ENCODE peak calls at places on chromosomes 6 and 20, in seven cellular contexts. One of them, this sample, is unnamed.

GRCh38 chr6:44475779-44476434 is 88.4 kb downstream of the CDC5L start:
- DNase-seq in MG63: peak; percentile 91
- DNase-seq in adrenal gland: peak; percentile 81
- DNase-seq in renal cortical epithelial cell: peak; percentile 64
- DNase-seq in NCI-H345: peak; percentile 70
- DNase-seq in uterus: peak; percentile 77
- DNase-seq in activated naive CD8-positive, alpha-beta T cell treated with anti-CD3 and anti-CD28 coated beads, Interleukin-2, amount 50 U/mL, for 24 hours: peak; percentile 77
- DNase-seq in this sample: peak; percentile 75

GRCh38 chr6:30075987-30076311 is 380 bp upstream of the RNF39 start:
- DNase-seq in MG63: no peak
- DNase-seq in NCI-H345: no peak
- DNase-seq in renal cortical epithelial cell: peak; percentile 41
- DNase-seq in adrenal gland: no peak
- DNase-seq in activated naive CD8-positive, alpha-beta T cell treated with anti-CD3 and anti-CD28 coated beads, Interleukin-2, amount 50 U/mL, for 24 hours: no peak
- DNase-seq in uterus: no peak
- DNase-seq in this sample: peak; percentile 9

GRCh38 chr6:163513570-163514166 is 99.2 kb downstream of the QKI start:
- DNase-seq in renal cortical epithelial cell: no peak
- DNase-seq in activated naive CD8-positive, alpha-beta T cell treated with anti-CD3 and anti-CD28 coated beads, Interleukin-2, amount 50 U/mL, for 24 hours: no peak
- DNase-seq in adrenal gland: no peak
- DNase-seq in NCI-H345: no peak
- DNase-seq in uterus: no peak
- DNase-seq in MG63: no peak
- DNase-seq in this sample: no peak

GRCh38 chr6:3457710-3458605 is 1.1 kb upstream of the SLC22A23 start:
- DNase-seq in renal cortical epithelial cell: peak; percentile 15
- DNase-seq in NCI-H345: peak; percentile 32
- DNase-seq in activated naive CD8-positive, alpha-beta T cell treated with anti-CD3 and anti-CD28 coated beads, Interleukin-2, amount 50 U/mL, for 24 hours: peak; percentile 5
- DNase-seq in uterus: peak; percentile 22
- DNase-seq in MG63: no peak
- DNase-seq in adrenal gland: peak; percentile 31
- DNase-seq in this sample: peak; percentile 33

GRCh38 chr6:137722749-137723272 is 144.2 kb upstream of the TNFAIP3 start:
- DNase-seq in activated naive CD8-positive, alpha-beta T cell treated with anti-CD3 and anti-CD28 coated beads, Interleukin-2, amount 50 U/mL, for 24 hours: no peak
- DNase-seq in NCI-H345: no peak
- DNase-seq in renal cortical epithelial cell: no peak
- DNase-seq in uterus: no peak
- DNase-seq in MG63: no peak
- DNase-seq in adrenal gland: no peak
- DNase-seq in this sample: no peak

GRCh38 chr6:137588472-137588871 is 94.3 kb upstream of the OLIG3 start:
- DNase-seq in MG63: no peak
- DNase-seq in renal cortical epithelial cell: no peak
- DNase-seq in activated naive CD8-positive, alpha-beta T cell treated with anti-CD3 and anti-CD28 coated beads, Interleukin-2, amount 50 U/mL, for 24 hours: no peak
- DNase-seq in adrenal gland: no peak
- DNase-seq in uterus: no peak
- DNase-seq in NCI-H345: no peak
- DNase-seq in this sample: no peak

GRCh38 chr20:21513881-21514540 is at the start of gene NKX2-2:
- DNase-seq in renal cortical epithelial cell: no peak
- DNase-seq in activated naive CD8-positive, alpha-beta T cell treated with anti-CD3 and anti-CD28 coated beads, Interleukin-2, amount 50 U/mL, for 24 hours: peak; percentile 5
- DNase-seq in uterus: no peak
- DNase-seq in NCI-H345: peak; percentile 33
- DNase-seq in MG63: peak; percentile 64
- DNase-seq in adrenal gland: no peak
- DNase-seq in this sample: no peak

GRCh38 chr6:169971951-169972651 is 220.7 kb downstream of the ERMARD start:
- DNase-seq in renal cortical epithelial cell: no peak
- DNase-seq in uterus: no peak
- DNase-seq in adrenal gland: no peak
- DNase-seq in NCI-H345: no peak
- DNase-seq in MG63: no peak
- DNase-seq in activated naive CD8-positive, alpha-beta T cell treated with anti-CD3 and anti-CD28 coated beads, Interleukin-2, amount 50 U/mL, for 24 hours: no peak
- DNase-seq in this sample: no peak

GRCh38 chr20:20969701-20970100 is 136.5 kb downstream of the LINC00237 start:
- DNase-seq in adrenal gland: no peak
- DNase-seq in activated naive CD8-positive, alpha-beta T cell treated with anti-CD3 and anti-CD28 coated beads, Interleukin-2, amount 50 U/mL, for 24 hours: no peak
- DNase-seq in NCI-H345: no peak
- DNase-seq in MG63: no peak
- DNase-seq in uterus: no peak
- DNase-seq in renal cortical epithelial cell: no peak
- DNase-seq in this sample: no peak

GRCh38 chr20:48795058-48795457 is 32.7 kb downstream of the PREX1 start:
- DNase-seq in renal cortical epithelial cell: no peak
- DNase-seq in activated naive CD8-positive, alpha-beta T cell treated with anti-CD3 and anti-CD28 coated beads, Interleukin-2, amount 50 U/mL, for 24 hours: no peak
- DNase-seq in uterus: no peak
- DNase-seq in MG63: no peak
- DNase-seq in NCI-H345: no peak
- DNase-seq in adrenal gland: no peak
- DNase-seq in this sample: no peak

GRCh38 chr6:137269347-137269746 is 50.2 kb upstream of the IFNGR1 start:
- DNase-seq in activated naive CD8-positive, alpha-beta T cell treated with anti-CD3 and anti-CD28 coated beads, Interleukin-2, amount 50 U/mL, for 24 hours: no peak
- DNase-seq in MG63: no peak
- DNase-seq in renal cortical epithelial cell: no peak
- DNase-seq in NCI-H345: no peak
- DNase-seq in uterus: no peak
- DNase-seq in adrenal gland: no peak
- DNase-seq in this sample: no peak

GRCh38 chr6:161353208-161353613 is 79.3 kb upstream of the AGPAT4 start:
- DNase-seq in uterus: no peak
- DNase-seq in adrenal gland: no peak
- DNase-seq in MG63: no peak
- DNase-seq in renal cortical epithelial cell: peak; percentile 14
- DNase-seq in activated naive CD8-positive, alpha-beta T cell treated with anti-CD3 and anti-CD28 coated beads, Interleukin-2, amount 50 U/mL, for 24 hours: no peak
- DNase-seq in NCI-H345: peak; percentile 59
- DNase-seq in this sample: no peak

GRCh38 chr6:130885392-130886192 is 58.4 kb downstream of the SMLR1 start:
- DNase-seq in MG63: peak; percentile 38
- DNase-seq in renal cortical epithelial cell: peak; percentile 76
- DNase-seq in NCI-H345: peak; percentile 72
- DNase-seq in adrenal gland: peak; percentile 78
- DNase-seq in uterus: peak; percentile 58
- DNase-seq in activated naive CD8-positive, alpha-beta T cell treated with anti-CD3 and anti-CD28 coated beads, Interleukin-2, amount 50 U/mL, for 24 hours: peak; percentile 70
- DNase-seq in this sample: peak; percentile 85

GRCh38 chr20:1171461-1172093 is 13.2 kb downstream of the TMEM74B start:
- DNase-seq in adrenal gland: peak; percentile 40
- DNase-seq in uterus: no peak
- DNase-seq in NCI-H345: no peak
- DNase-seq in activated naive CD8-positive, alpha-beta T cell treated with anti-CD3 and anti-CD28 coated beads, Interleukin-2, amount 50 U/mL, for 24 hours: peak; percentile 14
- DNase-seq in MG63: no peak
- DNase-seq in renal cortical epithelial cell: peak; percentile 12
- DNase-seq in this sample: peak; percentile 43

GRCh38 chr20:11216451-11217314 is 542.9 kb upstream of the JAG1 start:
- DNase-seq in MG63: peak; percentile 67
- DNase-seq in uterus: no peak
- DNase-seq in activated naive CD8-positive, alpha-beta T cell treated with anti-CD3 and anti-CD28 coated beads, Interleukin-2, amount 50 U/mL, for 24 hours: no peak
- DNase-seq in renal cortical epithelial cell: peak; percentile 45
- DNase-seq in adrenal gland: no peak
- DNase-seq in NCI-H345: no peak
- DNase-seq in this sample: no peak

GRCh38 chr6:149046822-149047246 is 270.7 kb upstream of the TAB2 start:
- DNase-seq in NCI-H345: no peak
- DNase-seq in MG63: no peak
- DNase-seq in uterus: no peak
- DNase-seq in renal cortical epithelial cell: peak; percentile 74
- DNase-seq in activated naive CD8-positive, alpha-beta T cell treated with anti-CD3 and anti-CD28 coated beads, Interleukin-2, amount 50 U/mL, for 24 hours: no peak
- DNase-seq in adrenal gland: no peak
- DNase-seq in this sample: peak; percentile 65

GRCh38 chr20:14259691-14260090 is 77.7 kb downstream of the FLRT3 start:
- DNase-seq in NCI-H345: no peak
- DNase-seq in uterus: no peak
- DNase-seq in renal cortical epithelial cell: no peak
- DNase-seq in MG63: no peak
- DNase-seq in adrenal gland: no peak
- DNase-seq in activated naive CD8-positive, alpha-beta T cell treated with anti-CD3 and anti-CD28 coated beads, Interleukin-2, amount 50 U/mL, for 24 hours: no peak
- DNase-seq in this sample: no peak

GRCh38 chr20:34525709-34526416 is 9.6 kb downstream of the DYNLRB1 start:
- DNase-seq in MG63: peak; percentile 100
- DNase-seq in NCI-H345: peak; percentile 21
- DNase-seq in adrenal gland: peak; percentile 83
- DNase-seq in renal cortical epithelial cell: peak; percentile 100
- DNase-seq in activated naive CD8-positive, alpha-beta T cell treated with anti-CD3 and anti-CD28 coated beads, Interleukin-2, amount 50 U/mL, for 24 hours: no peak
- DNase-seq in uterus: peak; percentile 79
- DNase-seq in this sample: no peak

GRCh38 chr6:15864708-15865062 is 201.9 kb upstream of the DTNBP1 start:
- DNase-seq in MG63: no peak
- DNase-seq in uterus: no peak
- DNase-seq in renal cortical epithelial cell: no peak
- DNase-seq in adrenal gland: no peak
- DNase-seq in NCI-H345: no peak
- DNase-seq in activated naive CD8-positive, alpha-beta T cell treated with anti-CD3 and anti-CD28 coated beads, Interleukin-2, amount 50 U/mL, for 24 hours: no peak
- DNase-seq in this sample: no peak

GRCh38 chr6:21634582-21634981 is 41.0 kb downstream of the SOX4 start:
- DNase-seq in MG63: peak; percentile 55
- DNase-seq in uterus: no peak
- DNase-seq in adrenal gland: no peak
- DNase-seq in activated naive CD8-positive, alpha-beta T cell treated with anti-CD3 and anti-CD28 coated beads, Interleukin-2, amount 50 U/mL, for 24 hours: no peak
- DNase-seq in NCI-H345: no peak
- DNase-seq in renal cortical epithelial cell: peak; percentile 92
- DNase-seq in this sample: no peak

GRCh38 chr6:113500221-113500620 is 356.9 kb upstream of the MARCKS start:
- DNase-seq in adrenal gland: no peak
- DNase-seq in NCI-H345: no peak
- DNase-seq in renal cortical epithelial cell: no peak
- DNase-seq in activated naive CD8-positive, alpha-beta T cell treated with anti-CD3 and anti-CD28 coated beads, Interleukin-2, amount 50 U/mL, for 24 hours: no peak
- DNase-seq in uterus: no peak
- DNase-seq in MG63: no peak
- DNase-seq in this sample: no peak

GRCh38 chr20:58471161-58471834 is 43.9 kb downstream of the APCDD1L start:
- DNase-seq in MG63: no peak
- DNase-seq in activated naive CD8-positive, alpha-beta T cell treated with anti-CD3 and anti-CD28 coated beads, Interleukin-2, amount 50 U/mL, for 24 hours: no peak
- DNase-seq in uterus: peak; percentile 81
- DNase-seq in adrenal gland: no peak
- DNase-seq in NCI-H345: no peak
- DNase-seq in renal cortical epithelial cell: no peak
- DNase-seq in this sample: no peak

GRCh38 chr6:70413829-70414494 is 654 bp downstream of the FAM135A start:
- DNase-seq in activated naive CD8-positive, alpha-beta T cell treated with anti-CD3 and anti-CD28 coated beads, Interleukin-2, amount 50 U/mL, for 24 hours: no peak
- DNase-seq in uterus: peak; percentile 27
- DNase-seq in renal cortical epithelial cell: no peak
- DNase-seq in NCI-H345: peak; percentile 27
- DNase-seq in adrenal gland: no peak
- DNase-seq in MG63: no peak
- DNase-seq in this sample: peak; percentile 37

GRCh38 chr6:73078908-73079610 is 146.2 kb downstream of the KHDC1L start:
- DNase-seq in adrenal gland: no peak
- DNase-seq in MG63: no peak
- DNase-seq in NCI-H345: no peak
- DNase-seq in uterus: no peak
- DNase-seq in activated naive CD8-positive, alpha-beta T cell treated with anti-CD3 and anti-CD28 coated beads, Interleukin-2, amount 50 U/mL, for 24 hours: no peak
- DNase-seq in renal cortical epithelial cell: peak; percentile 2
- DNase-seq in this sample: no peak

GRCh38 chr6:34934516-34934915 is 45.5 kb downstream of the ANKS1A start:
- DNase-seq in NCI-H345: no peak
- DNase-seq in adrenal gland: peak; percentile 65
- DNase-seq in uterus: peak; percentile 84
- DNase-seq in renal cortical epithelial cell: peak; percentile 37
- DNase-seq in MG63: peak; percentile 62
- DNase-seq in activated naive CD8-positive, alpha-beta T cell treated with anti-CD3 and anti-CD28 coated beads, Interleukin-2, amount 50 U/mL, for 24 hours: no peak
- DNase-seq in this sample: no peak

GRCh38 chr20:62305149-62305764 is 2.5 kb downstream of the ADRM1 start:
- DNase-seq in renal cortical epithelial cell: peak; percentile 18
- DNase-seq in activated naive CD8-positive, alpha-beta T cell treated with anti-CD3 and anti-CD28 coated beads, Interleukin-2, amount 50 U/mL, for 24 hours: no peak
- DNase-seq in NCI-H345: no peak
- DNase-seq in MG63: no peak
- DNase-seq in adrenal gland: no peak
- DNase-seq in uterus: no peak
- DNase-seq in this sample: no peak

GRCh38 chr6:160662842-160663241 is 1.2 kb downstream of the LPA start:
- DNase-seq in NCI-H345: no peak
- DNase-seq in MG63: no peak
- DNase-seq in uterus: no peak
- DNase-seq in adrenal gland: no peak
- DNase-seq in activated naive CD8-positive, alpha-beta T cell treated with anti-CD3 and anti-CD28 coated beads, Interleukin-2, amount 50 U/mL, for 24 hours: no peak
- DNase-seq in renal cortical epithelial cell: no peak
- DNase-seq in this sample: no peak

GRCh38 chr6:55040102-55040848 is 134.0 kb upstream of the HCRTR2 start:
- DNase-seq in uterus: no peak
- DNase-seq in adrenal gland: no peak
- DNase-seq in NCI-H345: no peak
- DNase-seq in renal cortical epithelial cell: peak; percentile 16
- DNase-seq in activated naive CD8-positive, alpha-beta T cell treated with anti-CD3 and anti-CD28 coated beads, Interleukin-2, amount 50 U/mL, for 24 hours: no peak
- DNase-seq in MG63: no peak
- DNase-seq in this sample: no peak

GRCh38 chr20:45445805-45446562 is 23.6 kb upstream of the WFDC2 start:
- DNase-seq in NCI-H345: peak; percentile 11
- DNase-seq in activated naive CD8-positive, alpha-beta T cell treated with anti-CD3 and anti-CD28 coated beads, Interleukin-2, amount 50 U/mL, for 24 hours: peak; percentile 56
- DNase-seq in adrenal gland: no peak
- DNase-seq in MG63: peak; percentile 43
- DNase-seq in uterus: no peak
- DNase-seq in renal cortical epithelial cell: no peak
- DNase-seq in this sample: peak; percentile 51

GRCh38 chr20:33180169-33180568 is 12.2 kb downstream of the BPIFA2 start:
- DNase-seq in activated naive CD8-positive, alpha-beta T cell treated with anti-CD3 and anti-CD28 coated beads, Interleukin-2, amount 50 U/mL, for 24 hours: no peak
- DNase-seq in adrenal gland: no peak
- DNase-seq in MG63: no peak
- DNase-seq in uterus: no peak
- DNase-seq in NCI-H345: no peak
- DNase-seq in renal cortical epithelial cell: no peak
- DNase-seq in this sample: no peak

GRCh38 chr20:8320306-8320705 is 188.2 kb downstream of the PLCB1 start:
- DNase-seq in renal cortical epithelial cell: no peak
- DNase-seq in adrenal gland: no peak
- DNase-seq in MG63: no peak
- DNase-seq in activated naive CD8-positive, alpha-beta T cell treated with anti-CD3 and anti-CD28 coated beads, Interleukin-2, amount 50 U/mL, for 24 hours: no peak
- DNase-seq in uterus: no peak
- DNase-seq in NCI-H345: no peak
- DNase-seq in this sample: no peak

GRCh38 chr6:159066479-159066878 is 21.7 kb upstream of the TAGAP start:
- DNase-seq in activated naive CD8-positive, alpha-beta T cell treated with anti-CD3 and anti-CD28 coated beads, Interleukin-2, amount 50 U/mL, for 24 hours: no peak
- DNase-seq in adrenal gland: peak; percentile 5
- DNase-seq in MG63: no peak
- DNase-seq in renal cortical epithelial cell: no peak
- DNase-seq in NCI-H345: no peak
- DNase-seq in uterus: no peak
- DNase-seq in this sample: peak; percentile 16

GRCh38 chr6:100186552-100186951 is 192.5 kb upstream of the MCHR2 start:
- DNase-seq in NCI-H345: no peak
- DNase-seq in activated naive CD8-positive, alpha-beta T cell treated with anti-CD3 and anti-CD28 coated beads, Interleukin-2, amount 50 U/mL, for 24 hours: no peak
- DNase-seq in renal cortical epithelial cell: peak; percentile 47
- DNase-seq in uterus: no peak
- DNase-seq in MG63: no peak
- DNase-seq in adrenal gland: no peak
- DNase-seq in this sample: no peak

GRCh38 chr6:7152467-7152866 is 44.7 kb downstream of the RREB1 start:
- DNase-seq in uterus: no peak
- DNase-seq in MG63: no peak
- DNase-seq in adrenal gland: no peak
- DNase-seq in NCI-H345: no peak
- DNase-seq in renal cortical epithelial cell: peak; percentile 37
- DNase-seq in activated naive CD8-positive, alpha-beta T cell treated with anti-CD3 and anti-CD28 coated beads, Interleukin-2, amount 50 U/mL, for 24 hours: no peak
- DNase-seq in this sample: no peak

GRCh38 chr20:17933711-17934110 is 34.9 kb downstream of the SNX5 start:
- DNase-seq in uterus: no peak
- DNase-seq in activated naive CD8-positive, alpha-beta T cell treated with anti-CD3 and anti-CD28 coated beads, Interleukin-2, amount 50 U/mL, for 24 hours: no peak
- DNase-seq in renal cortical epithelial cell: no peak
- DNase-seq in adrenal gland: no peak
- DNase-seq in MG63: no peak
- DNase-seq in NCI-H345: no peak
- DNase-seq in this sample: no peak